ENCODE peak calls at places on chromosomes 11 and 22, in seven cellular contexts. One of them, this sample, is unnamed.

GRCh38 chr22:50621948-50622722 is 5.8 kb downstream of the ARSA start:
- DNase-seq in coronary artery: no peak
- DNase-seq in colonic mucosa: peak
- DNase-seq in ovary: peak
- DNase-seq in H1: peak
- DNase-seq in fibroblast of mammary gland: no peak
- DNase-seq in brain microvascular endothelial cell: no peak
- DNase-seq in this sample: no peak

GRCh38 chr11:86202013-86202336 is 42.6 kb upstream of the EED start:
- DNase-seq in coronary artery: no peak
- DNase-seq in colonic mucosa: no peak
- DNase-seq in ovary: no peak
- DNase-seq in H1: no peak
- DNase-seq in fibroblast of mammary gland: no peak
- DNase-seq in brain microvascular endothelial cell: no peak
- DNase-seq in this sample: no peak

GRCh38 chr11:97364047-97364446 is 974.2 kb downstream of the JRKL start:
- DNase-seq in coronary artery: no peak
- DNase-seq in colonic mucosa: no peak
- DNase-seq in ovary: no peak
- DNase-seq in H1: no peak
- DNase-seq in fibroblast of mammary gland: peak
- DNase-seq in brain microvascular endothelial cell: no peak
- DNase-seq in this sample: no peak

GRCh38 chr22:50104149-50104548 is 14.3 kb downstream of the MOV10L1 start:
- DNase-seq in coronary artery: no peak
- DNase-seq in colonic mucosa: no peak
- DNase-seq in ovary: no peak
- DNase-seq in H1: no peak
- DNase-seq in fibroblast of mammary gland: no peak
- DNase-seq in brain microvascular endothelial cell: no peak
- DNase-seq in this sample: no peak

GRCh38 chr22:48367731-48368130 is 1459.9 kb downstream of the BRD1 start:
- DNase-seq in coronary artery: peak
- DNase-seq in colonic mucosa: no peak
- DNase-seq in ovary: peak
- DNase-seq in H1: peak
- DNase-seq in fibroblast of mammary gland: no peak
- DNase-seq in brain microvascular endothelial cell: no peak
- DNase-seq in this sample: no peak

GRCh38 chr11:126202646-126203359 is 8.6 kb downstream of the RPUSD4 start:
- DNase-seq in coronary artery: no peak
- DNase-seq in colonic mucosa: no peak
- DNase-seq in ovary: no peak
- DNase-seq in H1: no peak
- DNase-seq in fibroblast of mammary gland: no peak
- DNase-seq in brain microvascular endothelial cell: no peak
- DNase-seq in this sample: no peak

GRCh38 chr11:68889948-68890446 is 13.6 kb downstream of the MRPL21 start:
- DNase-seq in coronary artery: peak
- DNase-seq in colonic mucosa: peak
- DNase-seq in ovary: peak
- DNase-seq in H1: peak
- DNase-seq in fibroblast of mammary gland: peak
- DNase-seq in brain microvascular endothelial cell: peak
- DNase-seq in this sample: peak

GRCh38 chr11:65803797-65804492 is 17.1 kb downstream of the OVOL1 start:
- DNase-seq in coronary artery: no peak
- DNase-seq in colonic mucosa: no peak
- DNase-seq in ovary: no peak
- DNase-seq in H1: no peak
- DNase-seq in fibroblast of mammary gland: no peak
- DNase-seq in brain microvascular endothelial cell: no peak
- DNase-seq in this sample: no peak

GRCh38 chr11:120307476-120307875 is 17.6 kb upstream of the TLCD5 start:
- DNase-seq in coronary artery: no peak
- DNase-seq in colonic mucosa: no peak
- DNase-seq in ovary: no peak
- DNase-seq in H1: no peak
- DNase-seq in fibroblast of mammary gland: no peak
- DNase-seq in brain microvascular endothelial cell: no peak
- DNase-seq in this sample: no peak

DNA sequence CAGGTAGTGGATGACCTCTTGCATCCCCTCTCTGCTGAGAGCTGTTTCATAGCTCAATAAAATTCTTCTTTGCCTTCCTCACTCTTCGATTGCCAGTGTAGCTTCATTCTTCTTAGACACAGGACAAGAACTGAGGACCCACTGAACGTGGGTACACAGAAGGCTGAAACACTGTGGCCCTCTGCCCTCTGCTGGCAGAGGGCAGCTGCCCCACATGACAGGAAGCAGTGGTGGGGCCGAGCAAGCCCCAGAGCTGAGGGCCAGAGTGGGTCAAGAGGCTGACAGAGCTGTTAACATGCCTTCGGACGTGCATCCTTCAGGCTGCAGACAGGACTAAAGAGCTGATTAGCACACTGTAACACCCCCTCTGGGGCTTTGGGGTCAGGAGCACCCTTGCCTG is 15.6 kb downstream of the SMC1B start:
- DNase-seq in coronary artery: no peak
- DNase-seq in colonic mucosa: no peak
- DNase-seq in ovary: no peak
- DNase-seq in H1: no peak
- DNase-seq in fibroblast of mammary gland: no peak
- DNase-seq in brain microvascular endothelial cell: no peak
- DNase-seq in this sample: no peak
- TF ChIP-seq CTCF in coronary artery: no peak
- TF ChIP-seq CTCF in colonic mucosa: no peak
- TF ChIP-seq CTCF in ovary: no peak
- TF ChIP-seq CTCF in H1: peak
- TF ChIP-seq CTCF in fibroblast of mammary gland: no peak
- TF ChIP-seq CTCF in brain microvascular endothelial cell: no peak
- TF ChIP-seq CTCF in this sample: no peak

GRCh38 chr11:114343493-114343892 is 47.3 kb downstream of the NNMT start:
- DNase-seq in coronary artery: no peak
- DNase-seq in colonic mucosa: no peak
- DNase-seq in ovary: no peak
- DNase-seq in H1: no peak
- DNase-seq in fibroblast of mammary gland: no peak
- DNase-seq in brain microvascular endothelial cell: no peak
- DNase-seq in this sample: no peak

GRCh38 chr11:114344494-114344893 is 48.3 kb downstream of the NNMT start:
- DNase-seq in coronary artery: no peak
- DNase-seq in colonic mucosa: no peak
- DNase-seq in ovary: no peak
- DNase-seq in H1: no peak
- DNase-seq in fibroblast of mammary gland: no peak
- DNase-seq in brain microvascular endothelial cell: no peak
- DNase-seq in this sample: no peak

GRCh38 chr11:114345575-114346222 is 49.5 kb downstream of the NNMT start:
- DNase-seq in coronary artery: no peak
- DNase-seq in colonic mucosa: no peak
- DNase-seq in ovary: no peak
- DNase-seq in H1: no peak
- DNase-seq in fibroblast of mammary gland: no peak
- DNase-seq in brain microvascular endothelial cell: no peak
- DNase-seq in this sample: no peak

GRCh38 chr11:114348200-114349191 is 51.8 kb downstream of the C11orf71 start:
- DNase-seq in coronary artery: no peak
- DNase-seq in colonic mucosa: peak
- DNase-seq in ovary: no peak
- DNase-seq in H1: peak
- DNase-seq in fibroblast of mammary gland: peak
- DNase-seq in brain microvascular endothelial cell: peak
- DNase-seq in this sample: peak

DNA sequence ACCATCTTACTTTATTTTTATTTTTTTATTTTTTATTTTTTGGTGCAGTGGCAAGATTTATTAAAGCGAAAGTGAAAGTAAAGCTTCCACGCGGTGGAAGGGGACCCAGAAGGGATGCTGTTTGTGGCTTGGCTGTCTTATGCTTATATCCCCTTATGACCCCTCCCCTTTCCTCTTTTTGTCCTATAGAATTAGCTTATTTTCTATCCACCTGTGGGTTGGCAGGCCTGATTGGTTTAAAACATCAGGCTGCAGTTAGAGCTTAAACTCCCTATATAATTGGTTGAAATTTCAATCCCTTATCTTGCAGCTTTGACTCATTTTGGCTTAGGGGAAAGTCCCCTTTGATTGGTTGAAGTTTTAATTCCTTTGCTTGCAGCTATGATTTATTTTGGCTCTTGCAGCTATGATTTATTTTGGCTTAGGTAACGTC is 50.5 kb downstream of the NNMT start:
- DNase-seq in coronary artery: no peak
- DNase-seq in colonic mucosa: no peak
- DNase-seq in ovary: no peak
- DNase-seq in H1: no peak
- DNase-seq in fibroblast of mammary gland: peak
- DNase-seq in brain microvascular endothelial cell: no peak
- DNase-seq in this sample: no peak
- H3K4me3 ChIP-seq in coronary artery: no peak
- H3K4me3 ChIP-seq in colonic mucosa: no peak
- H3K4me3 ChIP-seq in ovary: no peak
- H3K4me3 ChIP-seq in H1: no peak
- H3K4me3 ChIP-seq in fibroblast of mammary gland: no peak
- H3K4me3 ChIP-seq in brain microvascular endothelial cell: no peak
- H3K4me3 ChIP-seq in this sample: no peak

DNA sequence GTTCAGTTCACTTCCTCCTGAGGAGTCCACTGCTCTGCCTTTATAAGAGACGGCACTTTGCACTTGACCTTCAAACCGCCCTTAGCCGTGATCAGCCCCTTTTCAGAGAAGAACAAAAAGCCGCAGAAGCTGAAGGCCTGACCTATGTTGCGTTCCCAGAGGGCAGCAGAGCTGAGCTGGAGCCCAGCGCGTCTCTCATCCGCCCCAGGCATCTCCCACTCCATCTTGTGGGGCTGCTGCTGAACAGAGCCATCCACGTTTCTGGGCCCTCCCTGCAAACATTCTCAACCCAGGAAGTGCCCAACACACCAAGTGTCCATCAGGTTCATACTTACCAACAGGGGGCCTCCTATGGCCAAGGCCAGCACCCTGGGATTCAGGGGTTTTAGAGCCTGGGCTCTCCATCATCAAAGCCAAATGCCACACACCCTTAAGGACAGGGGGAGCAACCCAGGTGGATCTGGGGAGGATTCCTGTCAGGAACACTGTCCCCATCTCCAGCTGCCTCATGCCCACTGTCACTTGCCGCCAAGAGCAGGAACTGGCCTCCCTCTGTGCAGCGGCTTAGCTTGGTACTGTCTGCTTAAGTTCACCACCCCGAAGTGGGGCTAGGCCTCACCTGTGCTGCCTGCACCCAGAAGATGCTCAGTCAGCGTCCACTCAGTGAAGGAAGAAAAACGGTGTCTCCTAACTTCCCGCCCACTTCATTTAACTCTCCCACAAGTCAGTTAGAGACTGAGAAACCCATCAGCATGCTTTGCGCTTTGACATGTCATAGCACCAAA is 16.0 kb upstream of the EFCAB6 start:
- DNase-seq in coronary artery: peak
- DNase-seq in colonic mucosa: no peak
- DNase-seq in ovary: peak
- DNase-seq in H1: no peak
- DNase-seq in fibroblast of mammary gland: no peak
- DNase-seq in brain microvascular endothelial cell: no peak
- DNase-seq in this sample: no peak
- TF ChIP-seq CTCF in coronary artery: no peak
- TF ChIP-seq CTCF in colonic mucosa: no peak
- TF ChIP-seq CTCF in ovary: no peak
- TF ChIP-seq CTCF in H1: no peak
- TF ChIP-seq CTCF in fibroblast of mammary gland: no peak
- TF ChIP-seq CTCF in brain microvascular endothelial cell: peak
- TF ChIP-seq CTCF in this sample: peak

DNA sequence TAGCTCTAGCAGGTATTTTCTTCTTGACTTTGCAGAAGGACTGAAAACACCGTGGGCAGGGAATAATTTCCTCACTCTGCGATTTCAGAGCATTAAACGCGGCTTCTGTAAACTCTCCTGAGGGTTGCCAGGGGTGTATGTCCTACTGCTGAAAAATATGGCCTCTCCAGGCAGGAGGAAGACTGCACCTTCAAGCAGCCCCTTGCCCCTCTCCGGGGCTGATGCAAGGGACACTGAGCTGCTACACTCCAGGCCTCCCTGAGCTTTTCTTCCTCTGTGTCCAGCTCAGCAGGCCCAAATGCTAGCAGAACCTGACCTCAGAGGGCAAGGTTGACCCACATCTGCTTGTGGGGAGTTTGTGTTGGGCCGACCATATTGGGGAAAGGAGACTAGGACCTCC is 2.2 kb downstream of the CD6 start:
- DNase-seq in coronary artery: no peak
- DNase-seq in colonic mucosa: no peak
- DNase-seq in ovary: no peak
- DNase-seq in H1: no peak
- DNase-seq in fibroblast of mammary gland: no peak
- DNase-seq in brain microvascular endothelial cell: no peak
- DNase-seq in this sample: no peak
- H3K4me3 ChIP-seq in coronary artery: no peak
- H3K4me3 ChIP-seq in colonic mucosa: no peak
- H3K4me3 ChIP-seq in ovary: no peak
- H3K4me3 ChIP-seq in H1: no peak
- H3K4me3 ChIP-seq in fibroblast of mammary gland: no peak
- H3K4me3 ChIP-seq in brain microvascular endothelial cell: no peak
- H3K4me3 ChIP-seq in this sample: no peak

GRCh38 chr11:131584694-131585592 is 214.5 kb downstream of the NTM start:
- DNase-seq in coronary artery: no peak
- DNase-seq in colonic mucosa: no peak
- DNase-seq in ovary: no peak
- DNase-seq in H1: peak
- DNase-seq in fibroblast of mammary gland: no peak
- DNase-seq in brain microvascular endothelial cell: no peak
- DNase-seq in this sample: no peak
- TF ChIP-seq CTCF in coronary artery: no peak
- TF ChIP-seq CTCF in colonic mucosa: no peak
- TF ChIP-seq CTCF in ovary: no peak
- TF ChIP-seq CTCF in H1: peak
- TF ChIP-seq CTCF in fibroblast of mammary gland: no peak
- TF ChIP-seq CTCF in brain microvascular endothelial cell: peak
- TF ChIP-seq CTCF in this sample: no peak

GRCh38 chr11:64643927-64644326 is 52.9 kb downstream of the SLC22A12 start:
- DNase-seq in coronary artery: no peak
- DNase-seq in colonic mucosa: no peak
- DNase-seq in ovary: no peak
- DNase-seq in H1: no peak
- DNase-seq in fibroblast of mammary gland: no peak
- DNase-seq in brain microvascular endothelial cell: no peak
- DNase-seq in this sample: no peak
- H3K4me3 ChIP-seq in coronary artery: peak
- H3K4me3 ChIP-seq in colonic mucosa: no peak
- H3K4me3 ChIP-seq in ovary: peak
- H3K4me3 ChIP-seq in H1: peak
- H3K4me3 ChIP-seq in fibroblast of mammary gland: no peak
- H3K4me3 ChIP-seq in brain microvascular endothelial cell: no peak
- H3K4me3 ChIP-seq in this sample: no peak